ENCODE peak calls at places on chromosomes 3 and 15, in seven cellular contexts. One of them, this sample, is unnamed.

GRCh38 chr3:18428036-18428435 is 2.9 kb upstream of the SATB1 start:
- DNase-seq in amniotic stem cell: no peak
- DNase-seq in heart right ventricle: no peak
- DNase-seq in sigmoid colon: no peak
- DNase-seq in heart left ventricle: no peak
- DNase-seq in effector CD4-positive, alpha-beta T cell: no peak
- DNase-seq in neural crest cell: no peak
- DNase-seq in this sample: no peak

GRCh38 chr3:35707904-35708303 is 68.6 kb downstream of the ARPP21 start:
- DNase-seq in amniotic stem cell: no peak
- DNase-seq in heart right ventricle: no peak
- DNase-seq in sigmoid colon: no peak
- DNase-seq in heart left ventricle: no peak
- DNase-seq in effector CD4-positive, alpha-beta T cell: no peak
- DNase-seq in neural crest cell: no peak
- DNase-seq in this sample: no peak

GRCh38 chr15:100042558-100042957 is 299.2 kb downstream of the ADAMTS17 start:
- DNase-seq in amniotic stem cell: no peak
- DNase-seq in heart right ventricle: no peak
- DNase-seq in sigmoid colon: no peak
- DNase-seq in heart left ventricle: no peak
- DNase-seq in effector CD4-positive, alpha-beta T cell: no peak
- DNase-seq in neural crest cell: no peak
- DNase-seq in this sample: peak; percentile 56

GRCh38 chr3:58144478-58145142 is 66.2 kb downstream of the DNASE1L3 start:
- DNase-seq in amniotic stem cell: no peak
- DNase-seq in heart right ventricle: no peak
- DNase-seq in sigmoid colon: no peak
- DNase-seq in heart left ventricle: no peak
- DNase-seq in effector CD4-positive, alpha-beta T cell: no peak
- DNase-seq in neural crest cell: no peak
- DNase-seq in this sample: no peak

GRCh38 chr3:105823149-105823866 is 45.5 kb downstream of the CBLB start:
- DNase-seq in amniotic stem cell: peak; percentile 82
- DNase-seq in heart right ventricle: no peak
- DNase-seq in sigmoid colon: no peak
- DNase-seq in heart left ventricle: no peak
- DNase-seq in effector CD4-positive, alpha-beta T cell: no peak
- DNase-seq in neural crest cell: no peak
- DNase-seq in this sample: no peak

GRCh38 chr3:126441256-126441880 is 34.3 kb downstream of the ZXDC start:
- DNase-seq in amniotic stem cell: no peak
- DNase-seq in heart right ventricle: no peak
- DNase-seq in sigmoid colon: peak; percentile 51
- DNase-seq in heart left ventricle: no peak
- DNase-seq in effector CD4-positive, alpha-beta T cell: no peak
- DNase-seq in neural crest cell: no peak
- DNase-seq in this sample: no peak

GRCh38 chr3:117910820-117911524 is 1123.7 kb downstream of the IGSF11 start:
- DNase-seq in amniotic stem cell: no peak
- DNase-seq in heart right ventricle: no peak
- DNase-seq in sigmoid colon: no peak
- DNase-seq in heart left ventricle: no peak
- DNase-seq in effector CD4-positive, alpha-beta T cell: no peak
- DNase-seq in neural crest cell: no peak
- DNase-seq in this sample: no peak

GRCh38 chr3:141659821-141660597 is 78.1 kb upstream of the RNF7 start:
- DNase-seq in amniotic stem cell: no peak
- DNase-seq in heart right ventricle: peak; percentile 55
- DNase-seq in sigmoid colon: peak; percentile 90
- DNase-seq in heart left ventricle: peak; percentile 64
- DNase-seq in effector CD4-positive, alpha-beta T cell: no peak
- DNase-seq in neural crest cell: peak; percentile 53
- DNase-seq in this sample: peak; percentile 12

GRCh38 chr15:29024681-29025080 is 138.9 kb downstream of the APBA2 start:
- DNase-seq in amniotic stem cell: no peak
- DNase-seq in heart right ventricle: no peak
- DNase-seq in sigmoid colon: no peak
- DNase-seq in heart left ventricle: no peak
- DNase-seq in effector CD4-positive, alpha-beta T cell: no peak
- DNase-seq in neural crest cell: no peak
- DNase-seq in this sample: no peak

GRCh38 chr15:28956491-28956890 is 70.7 kb downstream of the APBA2 start:
- DNase-seq in amniotic stem cell: no peak
- DNase-seq in heart right ventricle: no peak
- DNase-seq in sigmoid colon: peak; percentile 40
- DNase-seq in heart left ventricle: no peak
- DNase-seq in effector CD4-positive, alpha-beta T cell: no peak
- DNase-seq in neural crest cell: no peak
- DNase-seq in this sample: no peak

GRCh38 chr15:83200162-83200561 is 7.5 kb downstream of the HDGFL3 start:
- DNase-seq in amniotic stem cell: no peak
- DNase-seq in heart right ventricle: no peak
- DNase-seq in sigmoid colon: no peak
- DNase-seq in heart left ventricle: no peak
- DNase-seq in effector CD4-positive, alpha-beta T cell: no peak
- DNase-seq in neural crest cell: no peak
- DNase-seq in this sample: peak; percentile 28

GRCh38 chr3:139325551-139325950 is 18.3 kb upstream of the MRPS22 start:
- DNase-seq in amniotic stem cell: no peak
- DNase-seq in heart right ventricle: no peak
- DNase-seq in sigmoid colon: no peak
- DNase-seq in heart left ventricle: peak; percentile 48
- DNase-seq in effector CD4-positive, alpha-beta T cell: no peak
- DNase-seq in neural crest cell: no peak
- DNase-seq in this sample: no peak

GRCh38 chr15:39338251-39338650 is 242.6 kb upstream of the THBS1 start:
- DNase-seq in amniotic stem cell: no peak
- DNase-seq in heart right ventricle: no peak
- DNase-seq in sigmoid colon: no peak
- DNase-seq in heart left ventricle: no peak
- DNase-seq in effector CD4-positive, alpha-beta T cell: no peak
- DNase-seq in neural crest cell: no peak
- DNase-seq in this sample: no peak

GRCh38 chr15:80967451-80967850 is 22.2 kb downstream of the MESD start:
- DNase-seq in amniotic stem cell: no peak
- DNase-seq in heart right ventricle: no peak
- DNase-seq in sigmoid colon: no peak
- DNase-seq in heart left ventricle: no peak
- DNase-seq in effector CD4-positive, alpha-beta T cell: no peak
- DNase-seq in neural crest cell: no peak
- DNase-seq in this sample: no peak

GRCh38 chr15:89829616-89830440 is 15.2 kb upstream of the ANPEP start:
- DNase-seq in amniotic stem cell: no peak
- DNase-seq in heart right ventricle: no peak
- DNase-seq in sigmoid colon: no peak
- DNase-seq in heart left ventricle: no peak
- DNase-seq in effector CD4-positive, alpha-beta T cell: no peak
- DNase-seq in neural crest cell: no peak
- DNase-seq in this sample: no peak

GRCh38 chr3:188863999-188864406 is 307.8 kb upstream of the TPRG1 start:
- DNase-seq in amniotic stem cell: peak; percentile 50
- DNase-seq in heart right ventricle: no peak
- DNase-seq in sigmoid colon: no peak
- DNase-seq in heart left ventricle: no peak
- DNase-seq in effector CD4-positive, alpha-beta T cell: no peak
- DNase-seq in neural crest cell: no peak
- DNase-seq in this sample: no peak

GRCh38 chr3:46609944-46610722 is 2.2 kb upstream of the FAM240A start:
- DNase-seq in amniotic stem cell: no peak
- DNase-seq in heart right ventricle: no peak
- DNase-seq in sigmoid colon: no peak
- DNase-seq in heart left ventricle: no peak
- DNase-seq in effector CD4-positive, alpha-beta T cell: no peak
- DNase-seq in neural crest cell: no peak
- DNase-seq in this sample: no peak

GRCh38 chr3:59783468-59783988 is 733.7 kb upstream of the CFAP20DC start:
- DNase-seq in amniotic stem cell: no peak
- DNase-seq in heart right ventricle: no peak
- DNase-seq in sigmoid colon: no peak
- DNase-seq in heart left ventricle: no peak
- DNase-seq in effector CD4-positive, alpha-beta T cell: no peak
- DNase-seq in neural crest cell: no peak
- DNase-seq in this sample: no peak